ENCODE peak calls at places on chromosomes 3 and 15, in six cellular contexts. U is NCI-H2081, Q is endothelial cell, M is AG09319, D is renal cortical epithelial cell, R is H54. A is an unnamed sample.

GRCh38 chr3:62567097-62568021 is 194.0 kb upstream of the FEZF2 start:
- DNase-seq in U (no peak), Q (no peak), M (peak), D (peak), R (peak), A (no peak)

GRCh38 chr3:58837863-58838255 is 171.3 kb upstream of the FAM3D start:
- DNase-seq in U (no peak), Q (no peak), M (no peak), D (no peak), R (no peak), A (no peak)

GRCh38 chr15:78977591-78978347 is 32.9 kb upstream of the CTSH start:
- DNase-seq in U (no peak), Q (no peak), M (no peak), D (no peak), R (no peak), A (no peak)

GRCh38 chr15:90872481-90873184 is 4.2 kb downstream of the FURIN start:
- DNase-seq in U (no peak), Q (no peak), M (no peak), D (peak), R (peak), A (no peak)

GRCh38 chr3:99683876-99684275 is 45.5 kb downstream of the COL8A1 start:
- DNase-seq in U (no peak), Q (no peak), M (no peak), D (no peak), R (no peak), A (no peak)

GRCh38 chr15:31871887-31872281 is 158.4 kb upstream of the CHRNA7 start:
- DNase-seq in U (no peak), Q (no peak), M (no peak), D (no peak), R (no peak), A (no peak)

GRCh38 chr3:124770341-124771082 is 40.3 kb downstream of the UMPS start:
- DNase-seq in U (peak), Q (no peak), M (no peak), D (no peak), R (no peak), A (peak)

GRCh38 chr3:65080432-65080831 is 392.6 kb upstream of the ADAMTS9 start:
- DNase-seq in U (no peak), Q (no peak), M (no peak), D (peak), R (no peak), A (no peak)

GRCh38 chr15:100204771-100205170 is 137.0 kb downstream of the ADAMTS17 start:
- DNase-seq in U (no peak), Q (no peak), M (no peak), D (no peak), R (no peak), A (no peak)

GRCh38 chr3:126512026-126512425 is 5.5 kb downstream of the UROC1 start:
- DNase-seq in U (no peak), Q (no peak), M (no peak), D (no peak), R (no peak), A (no peak)

GRCh38 chr15:77530576-77530975 is 102.1 kb downstream of the LINGO1 start:
- DNase-seq in U (no peak), Q (no peak), M (no peak), D (peak), R (no peak), A (no peak)

GRCh38 chr3:69866988-69867720 is 127.9 kb downstream of the MITF start:
- DNase-seq in U (no peak), Q (no peak), M (no peak), D (peak), R (no peak), A (no peak)

GRCh38 chr3:11498646-11499045 is 145.1 kb downstream of the VGLL4 start:
- DNase-seq in U (no peak), Q (no peak), M (no peak), D (peak), R (peak), A (no peak)

GRCh38 chr3:9590282-9590791 is 36.7 kb upstream of the LHFPL4 start:
- DNase-seq in U (no peak), Q (no peak), M (no peak), D (no peak), R (no peak), A (no peak)

GRCh38 chr3:174346571-174346970 is 512.6 kb upstream of the NAALADL2 start:
- DNase-seq in U (no peak), Q (no peak), M (no peak), D (no peak), R (no peak), A (no peak)

GRCh38 chr15:33720952-33721351 is 247.3 kb upstream of the CHRM5 start:
- DNase-seq in U (no peak), Q (no peak), M (no peak), D (peak), R (no peak), A (no peak)

GRCh38 chr15:29822685-29823459 is 604 bp upstream of the TJP1 start:
- DNase-seq in U (peak), Q (peak), M (peak), D (peak), R (peak), A (no peak)

A was measured in NCI-H146.